ENCODE peak calls at places on chromosomes 6 and 20, in nine cellular contexts. I is cardiac muscle cell, D is cardiac fibroblast, T is ascending aorta, N is breast epithelium, L is testis, M is OCI-LY7, P is bronchial epithelial cell, Z is fibroblast of lung. F is an unnamed sample.

GRCh38 chr6:122726649-122727048 is 52.9 kb upstream of the FABP7 start:
- DNase-seq in M (no peak), I (peak; percentile 21), N (no peak), Z (peak; percentile 45), D (peak; percentile 48), L (no peak), P (peak; percentile 42), T (no peak), F (peak; percentile 25)

GRCh38 chr20:8876381-8876780 is 192.5 kb upstream of the PLCB4 start:
- DNase-seq in T (no peak), I (no peak), N (no peak), P (no peak), D (no peak), L (no peak), M (no peak), Z (no peak), F (no peak)

GRCh38 chr20:49045440-49046086 is 549 bp upstream of the CSE1L start:
- DNase-seq in N (no peak), M (peak; percentile 37), I (peak; percentile 1), P (no peak), Z (peak; percentile 3), T (peak; percentile 16), L (no peak), D (peak; percentile 7), F (peak; percentile 6)

GRCh38 chr6:19013011-19013410 is 625.9 kb downstream of the RNF144B start:
- DNase-seq in I (no peak), P (peak; percentile 10), D (no peak), N (no peak), T (no peak), Z (no peak), L (no peak), M (no peak), F (no peak)

GRCh38 chr6:142700032-142700431 is 244.9 kb downstream of the HIVEP2 start:
- DNase-seq in I (no peak), T (no peak), L (no peak), N (no peak), Z (no peak), D (no peak), M (peak; percentile 41), P (no peak), F (no peak)

GRCh38 chr6:152723398-152723797 is 25.7 kb downstream of the MYCT1 start:
- DNase-seq in M (no peak), L (no peak), D (peak; percentile 90), N (no peak), Z (no peak), P (peak; percentile 69), I (no peak), T (no peak), F (no peak)

GRCh38 chr6:2990179-2990931 is 9.3 kb upstream of the NQO2 start:
- DNase-seq in D (peak; percentile 48), I (peak; percentile 62), Z (peak; percentile 50), M (no peak), L (peak; percentile 73), T (no peak), P (peak; percentile 41), N (no peak), F (no peak)

GRCh38 chr20:55937283-55937682 is 68.0 kb downstream of the CBLN4 start:
- DNase-seq in N (no peak), M (no peak), P (no peak), T (no peak), Z (no peak), I (no peak), D (no peak), L (no peak), F (no peak)

GRCh38 chr6:136592930-136593673 is 42.9 kb upstream of the MAP7 start:
- DNase-seq in I (no peak), M (no peak), N (no peak), P (peak; percentile 71), L (no peak), D (peak; percentile 89), Z (peak; percentile 43), T (no peak), F (no peak)

GRCh38 chr6:34514112-34514511 is 42.0 kb downstream of the SPDEF start:
- DNase-seq in T (no peak), I (no peak), D (no peak), Z (no peak), L (no peak), N (no peak), P (no peak), M (no peak), F (no peak)

GRCh38 chr6:52475307-52475706 is 55.2 kb downstream of the EFHC1 start:
- DNase-seq in P (no peak), L (no peak), N (no peak), Z (no peak), M (no peak), I (no peak), T (no peak), D (no peak), F (no peak)

GRCh38 chr6:130679684-130680083 is 147.5 kb upstream of the SMLR1 start:
- DNase-seq in Z (peak; percentile 45), N (no peak), T (no peak), L (no peak), M (no peak), I (no peak), D (no peak), P (peak; percentile 37), F (no peak)

GRCh38 chr6:10834823-10835222 is 3.5 kb downstream of the MAK start:
- DNase-seq in T (no peak), P (no peak), Z (no peak), N (no peak), L (no peak), M (no peak), D (no peak), I (no peak), F (no peak)

GRCh38 chr20:48052492-48052870 is 267.2 kb upstream of the SULF2 start:
- DNase-seq in P (peak; percentile 61), M (no peak), Z (no peak), L (no peak), D (no peak), N (no peak), T (no peak), I (no peak), F (peak; percentile 84)

GRCh38 chr6:166005846-166006592 is 161.6 kb downstream of the TBXT start:
- DNase-seq in I (peak; percentile 72), D (peak; percentile 74), M (no peak), P (peak; percentile 13), L (peak; percentile 68), N (no peak), T (no peak), Z (peak; percentile 93), F (no peak)

GRCh38 chr6:166006593-166007301 is 160.9 kb downstream of the TBXT start:
- DNase-seq in T (no peak), N (no peak), L (no peak), P (no peak), D (peak; percentile 68), M (no peak), I (peak; percentile 31), Z (peak; percentile 88), F (no peak)

GRCh38 chr6:166003569-166003968 is 164.1 kb downstream of the TBXT start:
- DNase-seq in M (no peak), T (no peak), N (no peak), D (no peak), P (no peak), Z (no peak), L (no peak), I (no peak), F (no peak)

GRCh38 chr6:166004491-166005275 is 163.0 kb downstream of the TBXT start:
- DNase-seq in Z (no peak), I (no peak), M (no peak), P (no peak), T (no peak), L (no peak), N (no peak), D (peak; percentile 25), F (no peak)

GRCh38 chr6:166005401-166005845 is 162.2 kb downstream of the TBXT start:
- DNase-seq in M (no peak), I (peak; percentile 49), Z (peak; percentile 75), L (peak; percentile 60), T (no peak), N (no peak), P (no peak), D (peak; percentile 54), F (no peak)
- H3K4me3 ChIP-seq in M (no peak overlapping the region), I (peak overlapping the region; percentile 29), Z (no peak overlapping the region), L (peak overlapping the region; percentile 56), T (peak overlapping the region; percentile 63), N (peak overlapping the region; percentile 45), P (no peak overlapping the region), D (peak overlapping the region; percentile 27), F (no peak overlapping the region)

GRCh38 chr6:27295301-27296079 is 16.6 kb downstream of the POM121L2 start:
- DNase-seq in P (peak; percentile 81), L (no peak), Z (peak; percentile 66), D (peak; percentile 94), M (no peak), I (peak; percentile 30), T (no peak), N (no peak), F (peak; percentile 73)
- H3K4me3 ChIP-seq in P (peak overlapping the region; percentile 43), L (peak overlapping the region; percentile 39), Z (peak overlapping the region; percentile 52), D (peak overlapping the region; percentile 60), M (no peak overlapping the region), I (peak overlapping the region; percentile 51), T (no peak overlapping the region), N (no peak overlapping the region), F (peak overlapping the region; percentile 84)

GRCh38 chr20:31475032-31475431 is at the start of the genes DEFB124 and REM1:
- DNase-seq in I (no peak), N (no peak), L (peak; percentile 28), M (no peak), Z (no peak), P (no peak), D (no peak), T (no peak), F (no peak)
- H3K4me3 ChIP-seq in I (no peak within 1 kb of the TSS), N (peak within 1 kb of the TSS; percentile 52), L (peak within 1 kb of the TSS; percentile 68), M (peak within 1 kb of the TSS; percentile 23), Z (no peak within 1 kb of the TSS), P (no peak within 1 kb of the TSS), D (peak within 1 kb of the TSS; percentile 43), T (peak within 1 kb of the TSS; percentile 82), F (no peak within 1 kb of the TSS)

GRCh38 chr6:138557147-138557546 is 57.9 kb upstream of the NHSL1 start:
- DNase-seq in N (no peak), D (no peak), T (no peak), P (no peak), Z (no peak), L (no peak), M (no peak), I (no peak), F (no peak)

GRCh38 chr6:138559153-138559552 is 59.9 kb upstream of the NHSL1 start:
- DNase-seq in L (no peak), M (no peak), T (no peak), D (no peak), N (no peak), Z (no peak), P (no peak), I (no peak), F (no peak)

GRCh38 chr6:138554146-138554545 is 54.9 kb upstream of the NHSL1 start:
- DNase-seq in I (no peak), N (no peak), M (no peak), D (no peak), T (no peak), P (no peak), Z (no peak), L (no peak), F (no peak)

GRCh38 chr6:138560130-138560850 is 61.0 kb upstream of the NHSL1 start:
- DNase-seq in P (no peak), M (no peak), N (no peak), T (no peak), L (no peak), Z (no peak), I (no peak), D (no peak), F (no peak)

GRCh38 chr6:138555294-138555988 is 56.1 kb upstream of the NHSL1 start:
- DNase-seq in M (no peak), I (peak; percentile 53), D (peak; percentile 52), T (no peak), P (peak; percentile 73), Z (no peak), N (no peak), L (no peak), F (peak; percentile 38)
- H3K4me3 ChIP-seq in M (no peak overlapping the region), I (peak overlapping the region; percentile 1), D (no peak overlapping the region), T (no peak overlapping the region), P (no peak overlapping the region), Z (no peak overlapping the region), N (no peak overlapping the region), L (no peak overlapping the region), F (peak overlapping the region; percentile 23)